ENCODE peak calls at places on chromosomes 16 and 17, in four cellular contexts. One of them, this sample, is unnamed.
A peak's percentile ranks its signal among the peaks of the same experiment; 100 is the strongest.

GRCh38 chr16:53530046-53530445 is 27.0 kb upstream of the AKTIP start:
- DNase-seq in K562: no peak
- DNase-seq in MM.1S: no peak
- DNase-seq in Panc1: no peak
- DNase-seq in this sample: no peak

GRCh38 chr17:19724501-19725420 is 8.4 kb upstream of the SLC47A2 start:
- DNase-seq in K562: no peak
- DNase-seq in MM.1S: peak; percentile 57
- DNase-seq in Panc1: no peak
- DNase-seq in this sample: no peak

GRCh38 chr17:48231995-48232729 is 124.6 kb downstream of the SNX11 start:
- DNase-seq in K562: no peak
- DNase-seq in MM.1S: no peak
- DNase-seq in Panc1: no peak
- DNase-seq in this sample: no peak

GRCh38 chr16:11586856-11587642 is at the start of gene LITAF:
- DNase-seq in K562: peak; percentile 77
- DNase-seq in MM.1S: peak; percentile 72
- DNase-seq in Panc1: no peak
- DNase-seq in this sample: peak; percentile 72

GRCh38 chr16:82935781-82936180 is 309.0 kb downstream of the CDH13 start:
- DNase-seq in K562: no peak
- DNase-seq in MM.1S: no peak
- DNase-seq in Panc1: no peak
- DNase-seq in this sample: no peak

GRCh38 chr17:1108560-1108809 is 71.3 kb downstream of the ABR start:
- DNase-seq in K562: no peak
- DNase-seq in MM.1S: no peak
- DNase-seq in Panc1: no peak
- DNase-seq in this sample: peak; percentile 50

GRCh38 chr17:50111687-50112655 is 16.8 kb downstream of the PDK2 start:
- DNase-seq in K562: no peak
- DNase-seq in MM.1S: no peak
- DNase-seq in Panc1: no peak
- DNase-seq in this sample: no peak

GRCh38 chr17:78038748-78039288 is 80.3 kb downstream of the TNRC6C start:
- DNase-seq in K562: no peak
- DNase-seq in MM.1S: no peak
- DNase-seq in Panc1: no peak
- DNase-seq in this sample: no peak

GRCh38 chr17:77228224-77229215 is 87.8 kb downstream of the SEC14L1 start:
- DNase-seq in K562: no peak
- DNase-seq in MM.1S: no peak
- DNase-seq in Panc1: no peak
- DNase-seq in this sample: no peak

GRCh38 chr16:67883872-67884261 is 818 bp upstream of the NRN1L start:
- DNase-seq in K562: peak; percentile 72
- DNase-seq in MM.1S: peak; percentile 43
- DNase-seq in Panc1: no peak
- DNase-seq in this sample: peak; percentile 49

GRCh38 chr16:4687946-4688673 is 5.3 kb upstream of the NUDT16L1 start:
- DNase-seq in K562: no peak
- DNase-seq in MM.1S: no peak
- DNase-seq in Panc1: no peak
- DNase-seq in this sample: no peak
- H3K36me3 ChIP-seq in K562: peaks cover 36% of the 10 kb centered on the region
- H3K36me3 ChIP-seq in MM.1S: no peaks in the 10 kb centered on the region
- H3K36me3 ChIP-seq in Panc1: no peaks in the 10 kb centered on the region
- H3K36me3 ChIP-seq in this sample: no peaks in the 10 kb centered on the region

DNA sequence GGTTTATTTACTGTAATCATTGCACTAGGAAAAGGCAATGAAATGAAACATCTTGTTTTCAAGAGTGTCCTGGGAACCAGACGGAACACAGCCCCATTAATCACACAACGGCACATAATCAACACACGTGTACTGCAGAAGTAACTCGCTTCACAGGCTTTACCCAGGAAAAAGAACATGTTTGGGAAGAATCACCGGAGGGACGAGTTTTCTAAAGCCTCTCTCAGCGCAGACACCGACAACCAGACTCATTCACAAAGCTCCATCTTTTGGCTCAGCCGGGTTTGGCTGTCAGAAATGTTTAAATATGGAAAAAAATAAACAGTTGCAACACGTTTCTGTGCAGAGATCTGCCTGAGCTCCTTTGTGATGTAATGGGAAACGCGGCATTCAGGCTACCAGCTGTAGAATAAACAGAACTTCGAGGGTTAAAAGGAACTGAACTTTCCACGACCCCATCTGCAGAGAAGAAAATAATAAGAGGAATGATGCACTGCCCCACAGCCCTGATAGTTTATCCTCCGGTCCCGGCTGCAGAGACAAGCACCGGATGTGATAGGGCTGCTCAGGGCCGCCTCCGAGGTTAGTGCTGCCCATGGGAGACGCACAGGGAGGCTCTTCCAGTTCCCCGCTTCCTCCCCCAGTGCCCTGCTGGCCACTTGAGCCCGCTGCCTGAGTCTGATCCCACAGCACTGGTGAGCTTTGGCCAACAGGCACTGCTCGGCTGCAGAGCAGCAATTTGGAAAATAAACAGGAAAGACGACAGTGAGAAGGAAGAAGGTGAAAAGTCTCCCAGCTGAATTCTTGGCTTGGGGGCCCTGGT is 119.8 kb downstream of the HIC1 start:
- DNase-seq in K562: no peak
- DNase-seq in MM.1S: no peak
- DNase-seq in Panc1: no peak
- DNase-seq in this sample: peak; percentile 80
- H3K4me3 ChIP-seq in K562: no peak overlapping the region
- H3K4me3 ChIP-seq in MM.1S: no peak overlapping the region
- H3K4me3 ChIP-seq in Panc1: no peak overlapping the region
- H3K4me3 ChIP-seq in this sample: no peak overlapping the region

GRCh38 chr17:79819085-79819484 is 20.2 kb downstream of the CBX4 start:
- DNase-seq in K562: no peak
- DNase-seq in MM.1S: no peak
- DNase-seq in Panc1: no peak
- DNase-seq in this sample: no peak

GRCh38 chr17:79819534-79820276 is 19.5 kb downstream of the CBX4 start:
- DNase-seq in K562: no peak
- DNase-seq in MM.1S: no peak
- DNase-seq in Panc1: no peak
- DNase-seq in this sample: no peak

GRCh38 chr17:79820959-79821330 is 18.3 kb downstream of the CBX4 start:
- DNase-seq in K562: no peak
- DNase-seq in MM.1S: no peak
- DNase-seq in Panc1: no peak
- DNase-seq in this sample: no peak

GRCh38 chr17:79815836-79816371 is 19.0 kb upstream of the CBX8 start:
- DNase-seq in K562: no peak
- DNase-seq in MM.1S: no peak
- DNase-seq in Panc1: no peak
- DNase-seq in this sample: no peak

GRCh38 chr17:79818026-79818758 is 21.0 kb downstream of the CBX4 start:
- DNase-seq in K562: no peak
- DNase-seq in MM.1S: no peak
- DNase-seq in Panc1: no peak
- DNase-seq in this sample: no peak
- H3K27me3 ChIP-seq in K562: no peaks in the 10 kb centered on the region
- H3K27me3 ChIP-seq in MM.1S: peaks cover 88% of the 10 kb centered on the region
- H3K27me3 ChIP-seq in Panc1: no peaks in the 10 kb centered on the region
- H3K27me3 ChIP-seq in this sample: peaks cover 18% of the 10 kb centered on the region

DNA sequence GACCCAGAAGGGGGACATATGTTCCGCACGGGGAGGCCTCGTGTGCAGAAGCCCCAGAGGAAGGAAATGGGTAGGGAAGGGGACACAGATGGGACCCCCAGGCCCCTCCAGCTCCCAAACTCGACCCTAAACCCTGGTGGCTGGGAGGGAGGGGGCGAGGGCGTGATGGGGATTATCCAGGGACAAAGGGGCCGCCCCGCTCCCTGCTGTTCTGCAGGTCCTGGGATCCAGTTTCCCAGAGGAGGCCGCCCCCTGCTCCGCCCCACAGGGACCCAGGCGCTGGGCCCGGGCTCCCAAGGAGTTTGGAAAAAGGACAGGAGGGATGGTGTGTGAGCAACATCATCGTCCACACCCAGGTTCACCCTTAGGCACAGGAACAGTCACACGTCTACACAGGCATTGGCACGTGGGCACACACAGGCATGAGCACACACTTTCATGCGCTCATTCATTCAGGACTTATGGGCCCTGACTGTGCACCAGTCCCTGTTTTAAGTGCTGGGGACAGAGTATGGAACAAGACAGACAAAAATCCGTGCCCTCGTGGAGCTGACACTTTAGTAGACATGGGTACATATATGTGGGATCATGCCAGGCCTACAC is 12.8 kb upstream of the FBXL19 start:
- DNase-seq in K562: no peak
- DNase-seq in MM.1S: no peak
- DNase-seq in Panc1: no peak
- DNase-seq in this sample: no peak
- H3K36me3 ChIP-seq in K562: no peaks in the 10 kb centered on the region
- H3K36me3 ChIP-seq in MM.1S: no peaks in the 10 kb centered on the region
- H3K36me3 ChIP-seq in Panc1: no peaks in the 10 kb centered on the region
- H3K36me3 ChIP-seq in this sample: no peaks in the 10 kb centered on the region

GRCh38 chr17:29347831-29348281 is 42.3 kb upstream of the TAOK1 start:
- DNase-seq in K562: no peak
- DNase-seq in MM.1S: no peak
- DNase-seq in Panc1: no peak
- DNase-seq in this sample: no peak
- H3K4me3 ChIP-seq in K562: no peak overlapping the region
- H3K4me3 ChIP-seq in MM.1S: no peak overlapping the region
- H3K4me3 ChIP-seq in Panc1: no peak overlapping the region
- H3K4me3 ChIP-seq in this sample: no peak overlapping the region

DNA sequence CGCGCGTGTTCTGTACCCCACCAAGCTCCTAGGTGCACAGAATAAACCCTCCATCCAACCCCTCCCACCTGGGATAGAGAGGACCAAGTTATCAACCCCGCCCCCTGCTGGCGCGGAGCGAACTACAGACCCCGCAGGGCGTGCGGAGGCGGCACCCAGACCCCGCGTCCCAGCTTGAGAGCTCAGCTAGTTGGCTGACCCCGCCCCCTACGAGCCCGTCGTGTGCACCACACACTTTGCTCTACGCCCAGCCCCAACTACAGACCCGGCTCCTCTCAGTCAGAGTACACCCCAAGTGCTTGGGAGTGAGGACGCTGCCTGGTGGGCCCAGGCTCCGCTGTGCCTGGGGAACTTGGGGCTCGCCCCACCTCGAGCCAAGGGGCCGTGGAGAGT is 1.5 kb downstream of the GRIN2A start:
- DNase-seq in K562: peak; percentile 70
- DNase-seq in MM.1S: peak; percentile 50
- DNase-seq in Panc1: no peak
- DNase-seq in this sample: peak; percentile 41
- H3K27me3 ChIP-seq in K562: no peaks in the 10 kb centered on the region
- H3K27me3 ChIP-seq in MM.1S: peaks cover 24% of the 10 kb centered on the region
- H3K27me3 ChIP-seq in Panc1: no peaks in the 10 kb centered on the region
- H3K27me3 ChIP-seq in this sample: no peaks in the 10 kb centered on the region

GRCh38 chr16:1613240-1613639 is 1.1 kb downstream of the CRAMP1 start:
- DNase-seq in K562: no peak
- DNase-seq in MM.1S: peak; percentile 42
- DNase-seq in Panc1: no peak
- DNase-seq in this sample: no peak

GRCh38 chr16:1614226-1615102 is 2.3 kb downstream of the CRAMP1 start:
- DNase-seq in K562: peak; percentile 69
- DNase-seq in MM.1S: no peak
- DNase-seq in Panc1: no peak
- DNase-seq in this sample: peak; percentile 27

GRCh38 chr16:1612320-1613111 is at the start of gene CRAMP1:
- DNase-seq in K562: peak; percentile 32
- DNase-seq in MM.1S: peak; percentile 23
- DNase-seq in Panc1: no peak
- DNase-seq in this sample: no peak

GRCh38 chr16:1613728-1614225 is 1.6 kb downstream of the CRAMP1 start:
- DNase-seq in K562: no peak
- DNase-seq in MM.1S: no peak
- DNase-seq in Panc1: no peak
- DNase-seq in this sample: no peak

DNA sequence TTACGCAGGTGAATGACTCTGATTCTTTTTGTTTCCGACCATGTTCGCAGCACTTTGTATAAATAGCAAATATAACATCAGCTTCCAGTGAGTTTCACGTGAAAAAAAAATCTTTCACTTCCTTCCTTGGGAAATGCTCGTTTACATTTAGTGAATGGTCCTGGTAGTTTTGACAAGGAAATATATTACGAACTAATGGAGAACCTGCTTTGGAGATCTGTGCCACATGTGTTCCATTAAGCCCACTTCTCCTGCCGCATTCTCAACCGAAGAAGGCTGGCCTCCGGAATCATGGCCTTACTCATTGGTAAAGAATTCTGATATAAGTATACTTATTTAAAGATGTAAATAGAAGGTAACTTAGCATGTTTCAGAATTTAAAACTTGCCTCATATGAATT is 3.6 kb downstream of the CRAMP1 start:
- DNase-seq in K562: no peak
- DNase-seq in MM.1S: no peak
- DNase-seq in Panc1: no peak
- DNase-seq in this sample: no peak
- H3K36me3 ChIP-seq in K562: peaks cover 53% of the 10 kb centered on the region
- H3K36me3 ChIP-seq in MM.1S: peaks cover 5% of the 10 kb centered on the region
- H3K36me3 ChIP-seq in Panc1: peaks cover 13% of the 10 kb centered on the region
- H3K36me3 ChIP-seq in this sample: no peaks in the 10 kb centered on the region

GRCh38 chr16:29900888-29901606 is 759 bp downstream of the ASPHD1 start:
- DNase-seq in K562: no peak
- DNase-seq in MM.1S: no peak
- DNase-seq in Panc1: no peak
- DNase-seq in this sample: no peak
- H3K4me3 ChIP-seq in K562: no peak overlapping the region
- H3K4me3 ChIP-seq in MM.1S: peak overlapping the region; percentile 57
- H3K4me3 ChIP-seq in Panc1: peak overlapping the region; percentile 71
- H3K4me3 ChIP-seq in this sample: no peak overlapping the region

This sample was measured in ovary.